ENCODE peak calls at places on chromosomes 3 and 15, in seven cellular contexts. Y is CD4-positive, CD25-positive, alpha-beta regulatory T cell; F is AG04450; N is HAP-1; E is heart right ventricle; W is fibroblast of villous mesenchyme; B is cardiac muscle cell. U is an unnamed sample.

GRCh38 chr3:110900583-110900982 is 171.0 kb upstream of the NECTIN3 start:
- DNase-seq in Y (no peak), F (no peak), N (no peak), E (no peak), W (peak), B (no peak), U (no peak)

GRCh38 chr15:74449643-74450205 is 11.2 kb downstream of the UBL7 start:
- DNase-seq in Y (no peak), F (no peak), N (no peak), E (no peak), W (no peak), B (no peak), U (no peak)

GRCh38 chr3:93906245-93906644 is 67.5 kb downstream of the PROS1 start:
- DNase-seq in Y (no peak), F (no peak), N (no peak), E (peak), W (no peak), B (no peak), U (no peak)

GRCh38 chr3:169299897-169300296 is 363.6 kb downstream of the MECOM start:
- DNase-seq in Y (no peak), F (no peak), N (no peak), E (peak), W (no peak), B (no peak), U (no peak)

GRCh38 chr3:131794766-131795381 is 239.9 kb downstream of the CPNE4 start:
- DNase-seq in Y (no peak), F (peak), N (peak), E (peak), W (peak), B (peak), U (peak)

GRCh38 chr15:73994912-73995622 is 551 bp downstream of the PML start:
- DNase-seq in Y (no peak), F (no peak), N (peak), E (no peak), W (no peak), B (no peak), U (no peak)

GRCh38 chr3:36124118-36124796 is 256.0 kb upstream of the STAC start:
- DNase-seq in Y (no peak), F (no peak), N (no peak), E (no peak), W (peak), B (peak), U (peak)

GRCh38 chr15:43544266-43544665 is 26.9 kb downstream of the MAP1A start:
- DNase-seq in Y (no peak), F (no peak), N (no peak), E (no peak), W (no peak), B (no peak), U (no peak)

GRCh38 chr3:131630812-131631211 is 128.0 kb upstream of the MRPL3 start:
- DNase-seq in Y (no peak), F (no peak), N (no peak), E (no peak), W (no peak), B (no peak), U (no peak)

GRCh38 chr3:60431599-60431958 is 819.7 kb downstream of the FHIT start:
- DNase-seq in Y (no peak), F (peak), N (peak), E (no peak), W (peak), B (peak), U (no peak)

GRCh38 chr3:118544458-118544857 is 490.2 kb downstream of the IGSF11 start:
- DNase-seq in Y (no peak), F (no peak), N (no peak), E (no peak), W (no peak), B (no peak), U (no peak)

GRCh38 chr15:100671858-100672543 is 69.6 kb downstream of the ASB7 start:
- DNase-seq in Y (no peak), F (no peak), N (peak), E (no peak), W (peak), B (peak), U (no peak)

GRCh38 chr15:64855206-64856000 is 13.7 kb downstream of the PLEKHO2 start:
- DNase-seq in Y (no peak), F (no peak), N (no peak), E (no peak), W (peak), B (no peak), U (no peak)

GRCh38 chr3:116034797-116035196 is 410.5 kb downstream of the LSAMP start:
- DNase-seq in Y (no peak), F (no peak), N (peak), E (no peak), W (no peak), B (no peak), U (no peak)

GRCh38 chr3:16181361-16181760 is 6.9 kb downstream of the GALNT15 start:
- DNase-seq in Y (no peak), F (no peak), N (no peak), E (no peak), W (peak), B (no peak), U (no peak)

GRCh38 chr3:146396792-146397191 is 72.6 kb downstream of the PLSCR2 start:
- DNase-seq in Y (no peak), F (no peak), N (no peak), E (no peak), W (no peak), B (no peak), U (no peak)

GRCh38 chr3:10558726-10559125 is 53.3 kb upstream of the ATP2B2 start:
- DNase-seq in Y (no peak), F (no peak), N (no peak), E (no peak), W (no peak), B (no peak), U (no peak)

GRCh38 chr3:166731701-166732100 is 648.4 kb downstream of the ZBBX start:
- DNase-seq in Y (no peak), F (no peak), N (no peak), E (no peak), W (no peak), B (no peak), U (no peak)

GRCh38 chr15:70093481-70094309 is 4.0 kb downstream of the TLE3 start:
- DNase-seq in Y (no peak), F (no peak), N (peak), E (no peak), W (peak), B (no peak), U (peak)

GRCh38 chr15:69075467-69075866 is 61.0 kb downstream of the NOX5 start:
- DNase-seq in Y (no peak), F (no peak), N (no peak), E (no peak), W (peak), B (no peak), U (no peak)

GRCh38 chr15:85886345-85886935 is 91.7 kb upstream of the KLHL25 start:
- DNase-seq in Y (no peak), F (no peak), N (no peak), E (no peak), W (no peak), B (no peak), U (no peak)

GRCh38 chr3:194189243-194189791 is 53.4 kb downstream of the HES1 start:
- DNase-seq in Y (no peak), F (no peak), N (no peak), E (no peak), W (peak), B (no peak), U (no peak)

GRCh38 chr3:179750720-179751328 is 98.0 kb downstream of the USP13 start:
- DNase-seq in Y (no peak), F (no peak), N (peak), E (no peak), W (peak), B (peak), U (no peak)

GRCh38 chr15:36960179-36960946 is 140.0 kb downstream of the MEIS2 start:
- DNase-seq in Y (no peak), F (no peak), N (no peak), E (no peak), W (peak), B (no peak), U (no peak)

GRCh38 chr3:143288944-143289343 is 169.4 kb downstream of the CHST2 start:
- DNase-seq in Y (no peak), F (no peak), N (no peak), E (no peak), W (no peak), B (no peak), U (no peak)

GRCh38 chr15:40843183-40843884 is 514 bp upstream of the SPINT1 start:
- DNase-seq in Y (no peak), F (no peak), N (no peak), E (no peak), W (no peak), B (no peak), U (no peak)

GRCh38 chr3:155870945-155871745 is 695 bp downstream of the GMPS start:
- DNase-seq in Y (peak), F (no peak), N (peak), E (peak), W (peak), B (peak), U (no peak)

GRCh38 chr3:140166908-140167599 is 232.1 kb downstream of the CLSTN2 start:
- DNase-seq in Y (no peak), F (no peak), N (no peak), E (no peak), W (no peak), B (no peak), U (no peak)
- H3K4me3 ChIP-seq in Y (no peak), F (no peak), N (no peak), E (no peak), W (no peak), B (no peak), U (no peak)

GRCh38 chr3:135238201-135238600 is 443.1 kb downstream of the EPHB1 start:
- DNase-seq in Y (no peak), F (no peak), N (no peak), E (no peak), W (no peak), B (no peak), U (no peak)
- H3K4me3 ChIP-seq in Y (no peak), F (no peak), N (no peak), E (no peak), W (no peak), B (no peak), U (no peak)

DNA sequence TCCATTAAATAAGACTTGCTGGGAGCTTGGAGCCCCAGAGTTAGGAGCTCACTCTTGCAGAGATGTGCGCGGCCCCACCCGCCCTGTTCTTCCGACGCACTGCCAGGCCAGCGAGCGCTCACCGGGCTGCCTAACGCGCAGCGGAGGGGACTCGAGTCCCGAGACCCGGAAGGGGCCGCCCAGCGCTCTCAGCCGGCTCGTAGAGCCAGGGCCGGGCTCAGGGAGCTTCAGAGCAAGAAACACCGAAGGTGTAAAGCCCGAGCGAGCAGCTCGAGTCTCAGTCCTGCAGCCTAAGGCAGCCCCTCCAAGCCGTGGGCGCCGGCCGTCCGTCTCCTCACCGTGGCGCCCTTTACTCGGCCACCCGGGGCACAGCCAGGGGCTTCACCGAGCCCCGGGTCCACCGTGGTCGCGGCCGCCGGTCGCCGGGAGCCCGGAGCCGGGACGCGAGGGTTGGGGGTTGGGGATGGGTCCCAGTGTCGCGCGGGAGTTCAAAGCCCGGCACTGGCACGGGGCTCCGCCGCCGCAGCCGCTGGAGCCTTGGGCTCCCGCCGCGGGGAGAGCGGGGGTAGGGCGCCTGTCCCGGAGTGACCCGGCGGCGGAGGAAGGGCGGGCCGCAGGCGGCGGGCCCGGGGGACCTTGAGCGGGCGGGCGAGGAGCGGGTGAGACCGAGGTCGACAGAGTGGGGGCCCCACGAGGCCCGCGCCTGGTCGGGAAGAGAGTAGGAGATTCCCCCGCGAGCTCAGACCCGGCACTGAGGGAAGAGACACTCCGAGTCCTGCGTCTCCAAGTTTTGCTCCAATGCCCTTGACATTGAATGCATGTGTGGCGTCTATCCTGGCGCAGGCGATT is 26.9 kb upstream of the THRB start:
- DNase-seq in Y (no peak), F (no peak), N (no peak), E (peak), W (peak), B (peak), U (no peak)
- H3K4me3 ChIP-seq in Y (no peak), F (peak), N (peak), E (peak), W (peak), B (peak), U (no peak)

GRCh38 chr3:185825639-185826481 is 1.0 kb upstream of the IGF2BP2 start:
- DNase-seq in Y (no peak), F (no peak), N (peak), E (peak), W (peak), B (peak), U (no peak)
- H3K4me3 ChIP-seq in Y (no peak), F (peak), N (peak), E (peak), W (peak), B (peak), U (peak)

U was measured in LNCaP clone FGC.